ENCODE peak calls at places on chromosomes 11 and 22, in five cellular contexts. X is mesenchymal stem cell, Q is hepatocyte, S is K562, R is H1. K is an unnamed sample.

GRCh38 chr22:31091106-31091975 is 10.2 kb downstream of the SMTN start:
- DNase-seq in R (peak), Q (peak), S (no peak), X (no peak), K (no peak)

GRCh38 chr11:18791175-18792065 is at the start of gene PTPN5:
- DNase-seq in R (peak), X (no peak), Q (no peak), S (no peak), K (no peak)

GRCh38 chr22:30459206-30460052 is 12.4 kb downstream of the SEC14L3 start:
- DNase-seq in S (peak), X (peak), R (peak), Q (peak), K (no peak)

GRCh38 chr11:416757-417621 is 2.2 kb upstream of the SIGIRR start:
- DNase-seq in S (no peak), Q (peak), X (peak), R (peak), K (peak)

GRCh38 chr11:132114185-132114584 is 743.8 kb downstream of the NTM start:
- DNase-seq in Q (peak), R (no peak), S (no peak), X (no peak), K (no peak)

GRCh38 chr11:34512810-34513673 is 552 bp downstream of the ELF5 start:
- DNase-seq in X (peak), Q (peak), R (peak), S (peak), K (peak)

GRCh38 chr11:128297805-128298204 is 289.6 kb downstream of the ETS1 start:
- DNase-seq in X (peak), R (no peak), Q (no peak), S (no peak), K (no peak)

GRCh38 chr11:2314136-2314524 is 12.3 kb downstream of the TSPAN32 start:
- DNase-seq in R (no peak), Q (no peak), X (no peak), S (no peak), K (no peak)

GRCh38 chr11:76617553-76618265 is 52.8 kb downstream of the LRRC32 start:
- DNase-seq in Q (no peak), S (no peak), R (no peak), X (no peak), K (no peak)

GRCh38 chr22:22422629-22423112 is 85.9 kb downstream of the ZNF280B start:
- DNase-seq in X (peak), R (peak), S (peak), Q (peak), K (peak)

GRCh38 chr11:2837096-2837601 is 48.4 kb downstream of the CDKN1C start:
- DNase-seq in X (peak), Q (peak), R (no peak), S (peak), K (peak)

GRCh38 chr11:33266418-33267215 is 9.4 kb downstream of the HIPK3 start:
- DNase-seq in Q (peak), S (no peak), R (no peak), X (peak), K (peak)

GRCh38 chr11:33268945-33269567 is 11.9 kb downstream of the HIPK3 start:
- DNase-seq in S (no peak), X (peak), Q (no peak), R (no peak), K (no peak)

GRCh38 chr11:33272338-33273107 is 15.3 kb downstream of the HIPK3 start:
- DNase-seq in Q (no peak), R (no peak), X (no peak), S (no peak), K (no peak)

GRCh38 chr11:33273656-33274055 is 16.5 kb downstream of the HIPK3 start:
- DNase-seq in Q (no peak), S (no peak), X (no peak), R (no peak), K (no peak)

GRCh38 chr11:33269822-33270221 is 12.6 kb downstream of the HIPK3 start:
- DNase-seq in Q (no peak), X (no peak), R (no peak), S (no peak), K (no peak)
- H3K4me2 ChIP-seq in Q (no peak), X (no peak), R (no peak), S (no peak), K (no peak)

GRCh38 chr22:25360891-25361645 is 141.6 kb downstream of the CRYBB2 start:
- DNase-seq in S (no peak), Q (no peak), X (no peak), R (no peak), K (no peak)
- H3K4me2 ChIP-seq in S (no peak), Q (no peak), X (no peak), R (no peak), K (no peak)

DNA sequence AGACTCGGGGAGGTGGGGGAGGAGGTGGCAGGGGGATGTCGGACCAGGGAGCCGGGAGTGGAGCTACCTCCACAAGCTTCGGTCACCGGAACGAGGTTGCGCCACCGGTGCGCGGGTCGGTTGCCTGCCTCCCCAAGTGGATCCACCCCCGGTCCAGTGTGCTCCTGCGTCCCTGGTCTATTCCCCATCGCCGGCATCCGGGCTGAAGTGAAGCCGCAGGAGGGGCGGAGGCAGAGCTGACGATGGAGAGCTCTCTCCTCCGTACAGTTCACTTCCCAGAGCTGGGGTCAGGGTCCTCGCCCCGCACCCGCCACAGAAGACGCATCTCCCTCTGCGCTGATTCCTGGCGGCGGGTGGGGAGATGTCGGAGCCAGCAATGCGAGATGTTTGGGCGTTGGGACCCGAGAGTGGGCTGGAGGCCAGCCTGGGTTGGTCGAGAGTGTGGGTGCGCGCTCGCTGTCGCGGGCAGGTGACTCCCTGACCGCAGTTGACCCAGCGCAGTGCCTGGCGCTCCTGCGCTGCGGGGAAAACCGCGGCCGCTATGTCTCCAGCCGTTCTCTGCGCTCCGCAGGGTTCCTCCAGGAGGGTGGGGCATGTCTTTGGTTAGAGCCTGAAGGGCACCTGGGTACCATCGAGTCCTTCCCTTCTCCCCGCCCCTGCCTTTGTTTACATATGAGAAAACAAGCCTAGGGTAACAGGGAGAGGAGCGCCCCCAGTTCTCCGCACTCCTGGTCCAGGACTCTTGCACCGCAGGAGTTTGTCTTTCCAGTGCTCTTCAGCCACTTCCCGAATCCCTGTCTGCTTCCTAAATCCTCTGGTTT is 1.7 kb downstream of the C11orf96 start:
- DNase-seq in R (peak), S (no peak), Q (no peak), X (no peak), K (no peak)
- H3K4me2 ChIP-seq in R (peak), S (peak), Q (peak), X (no peak), K (peak)

DNA sequence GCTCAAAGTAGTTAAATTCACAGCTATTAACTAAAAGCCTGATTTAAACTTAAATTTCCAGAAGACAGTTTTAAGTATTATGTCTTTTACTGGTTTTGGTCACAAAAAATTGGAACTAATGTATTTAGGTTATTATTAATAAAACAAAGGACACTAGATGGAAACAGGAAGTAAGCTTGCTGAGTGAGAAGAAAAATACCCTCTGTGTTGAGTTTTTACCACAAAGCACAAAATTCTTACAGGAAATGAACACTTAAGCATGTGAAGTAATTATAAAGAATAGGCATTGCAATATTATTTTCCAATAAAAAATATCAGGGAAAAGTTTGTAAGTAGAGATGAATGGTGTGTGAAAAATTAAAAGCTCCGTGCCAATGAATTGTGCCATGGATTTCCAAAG is 46.3 kb downstream of the PIK3C2A start:
- DNase-seq in X (no peak), S (no peak), R (no peak), Q (no peak), K (no peak)
- H3K4me2 ChIP-seq in X (no peak), S (no peak), R (no peak), Q (no peak), K (no peak)

GRCh38 chr11:56905442-56905841 is 83.3 kb upstream of the OR5AK2 start:
- DNase-seq in R (no peak), S (no peak), X (no peak), Q (no peak), K (no peak)
- H3K4me2 ChIP-seq in R (no peak), S (no peak), X (no peak), Q (no peak), K (no peak)

DNA sequence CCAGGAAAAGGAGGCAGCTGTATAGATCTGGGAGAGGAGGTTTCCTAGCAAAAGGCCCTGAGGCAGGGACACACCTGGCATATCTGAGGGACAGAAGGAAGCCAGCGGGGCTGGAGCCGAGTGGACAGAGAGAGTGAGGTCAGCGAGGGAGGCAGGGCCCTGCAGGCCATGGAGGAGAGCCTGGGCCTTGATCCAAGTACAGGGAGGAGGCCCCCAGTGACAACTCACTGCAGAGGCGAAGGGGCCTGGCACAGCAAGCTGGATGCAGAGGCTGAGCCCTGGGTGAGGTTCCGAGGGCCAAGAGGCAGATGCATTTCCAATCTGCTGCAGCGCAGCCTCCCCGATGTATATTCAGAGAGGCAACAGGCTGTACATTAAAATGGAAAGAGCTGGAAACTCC is 10.5 kb upstream of the CBX6 start:
- DNase-seq in R (no peak), S (peak), X (no peak), Q (no peak), K (peak)
- H3K4me2 ChIP-seq in R (no peak), S (no peak), X (no peak), Q (no peak), K (no peak)

DNA sequence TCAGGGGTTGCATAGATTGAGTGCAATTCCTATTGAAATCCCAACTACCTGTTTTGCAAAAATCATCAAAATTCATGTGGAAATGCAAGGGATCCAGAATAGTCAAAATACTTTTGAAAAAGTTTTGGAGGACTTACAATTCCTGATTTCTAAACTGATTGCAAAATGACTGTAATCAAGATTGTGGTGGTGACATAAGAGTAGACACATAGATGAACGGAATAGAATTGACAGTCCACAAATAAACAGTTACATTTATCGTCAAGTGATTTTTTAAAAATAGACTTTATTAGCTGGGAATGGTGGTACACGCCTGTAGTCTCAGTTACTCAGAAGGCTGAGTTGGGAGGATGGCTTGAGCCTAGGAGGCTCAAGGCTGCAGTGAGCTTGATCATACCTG is 2.6 kb upstream of the SLC7A4 start:
- DNase-seq in Q (no peak), S (no peak), R (no peak), X (no peak), K (peak)
- H3K4me2 ChIP-seq in Q (no peak), S (no peak), R (no peak), X (no peak), K (no peak)

K was measured in trophoblast cell.